ENCODE peak calls at places on chromosome 9, in six cellular contexts. S is T-helper 1 cell; D is amniotic epithelial cell; F is HepG2; O is C1 segment of cervical spinal cord; N is stimulated activated CD4-positive, alpha-beta T cell treated with anti-CD3 and anti-CD28 coated beads, Interleukin-4, amount 100 ng/mL, for 1 hour. Y is an unnamed sample.
A peak's percentile ranks its signal among the peaks of the same experiment; 100 is the strongest.

GRCh38 chr9:111668026-111668573 is 6.7 kb downstream of the GNG10 start:
- DNase-seq in N (no peak), S (no peak), F (no peak), D (no peak), O (no peak), Y (no peak)

GRCh38 chr9:73149371-73150067 is 2.1 kb upstream of the ANXA1 start:
- DNase-seq in S (no peak), N (no peak), O (no peak), F (no peak), D (peak; percentile 91), Y (peak; percentile 58)

GRCh38 chr9:93555370-93555769 is 21.0 kb upstream of the PHF2 start:
- DNase-seq in S (no peak), F (no peak), O (no peak), N (no peak), D (no peak), Y (no peak)

GRCh38 chr9:93594041-93594756 is 17.8 kb downstream of the PHF2 start:
- DNase-seq in N (no peak), O (no peak), S (no peak), D (no peak), F (no peak), Y (peak; percentile 84)

GRCh38 chr9:133762488-133763271 is 24.5 kb upstream of the SARDH start:
- DNase-seq in S (no peak), F (no peak), O (no peak), N (no peak), D (no peak), Y (no peak)

GRCh38 chr9:114799441-114799840 is 6.4 kb downstream of the TNFSF15 start:
- DNase-seq in O (no peak), D (peak; percentile 30), S (no peak), F (peak; percentile 60), N (no peak), Y (peak; percentile 67)

GRCh38 chr9:37575511-37575914 is 667 bp downstream of the FBXO10 start:
- DNase-seq in F (no peak), O (no peak), N (no peak), S (no peak), D (no peak), Y (peak; percentile 32)

GRCh38 chr9:130498918-130499698 is 54.3 kb downstream of the ASS1 start:
- DNase-seq in F (peak; percentile 97), N (no peak), S (no peak), O (no peak), D (no peak), Y (peak; percentile 56)

GRCh38 chr9:84590706-84591105 is 78.8 kb upstream of the NTRK2 start:
- DNase-seq in S (no peak), N (no peak), D (no peak), F (no peak), O (no peak), Y (no peak)

Y was measured in small intestine.